ENCODE peak calls at places on chromosomes 6 and 20, in four cellular contexts. E is CD4-positive, alpha-beta T cell; W is OCI-LY7; Q is psoas muscle. Y is an unnamed sample.

GRCh38 chr20:3755814-3756480 is 11.6 kb downstream of the ADISSP start:
- DNase-seq in E (no peak), W (no peak), Q (no peak), Y (no peak)

GRCh38 chr20:53900380-53900999 is 169.9 kb downstream of the BCAS1 start:
- DNase-seq in E (no peak), W (no peak), Q (no peak), Y (no peak)

GRCh38 chr6:105178110-105178509 is 1.7 kb downstream of the POPDC3 start:
- DNase-seq in E (no peak), W (no peak), Q (no peak), Y (no peak)

GRCh38 chr20:25299801-25300200 is 51.9 kb downstream of the PYGB start:
- DNase-seq in E (no peak), W (no peak), Q (no peak), Y (no peak)

GRCh38 chr20:43658068-43658722 is 8.7 kb upstream of the MYBL2 start:
- DNase-seq in E (no peak), W (no peak), Q (no peak), Y (no peak)

GRCh38 chr6:13814938-13815575 is 700 bp upstream of the MCUR1 start:
- DNase-seq in E (no peak), W (peak; percentile 76), Q (no peak), Y (no peak)

GRCh38 chr20:32316667-32317066 is 39.2 kb downstream of the KIF3B start:
- DNase-seq in E (no peak), W (no peak), Q (no peak), Y (no peak)

GRCh38 chr20:32476684-32477593 is 108.2 kb downstream of the NOL4L start:
- DNase-seq in E (no peak), W (no peak), Q (peak; percentile 38), Y (no peak)

GRCh38 chr20:50189681-50190250 is 864 bp upstream of the CEBPB start:
- DNase-seq in E (peak; percentile 31), W (peak; percentile 55), Q (peak; percentile 78), Y (no peak)

GRCh38 chr20:44702776-44703175 is 12.4 kb upstream of the CCN5 start:
- DNase-seq in E (no peak), W (peak; percentile 48), Q (peak; percentile 94), Y (peak; percentile 53)

DNA sequence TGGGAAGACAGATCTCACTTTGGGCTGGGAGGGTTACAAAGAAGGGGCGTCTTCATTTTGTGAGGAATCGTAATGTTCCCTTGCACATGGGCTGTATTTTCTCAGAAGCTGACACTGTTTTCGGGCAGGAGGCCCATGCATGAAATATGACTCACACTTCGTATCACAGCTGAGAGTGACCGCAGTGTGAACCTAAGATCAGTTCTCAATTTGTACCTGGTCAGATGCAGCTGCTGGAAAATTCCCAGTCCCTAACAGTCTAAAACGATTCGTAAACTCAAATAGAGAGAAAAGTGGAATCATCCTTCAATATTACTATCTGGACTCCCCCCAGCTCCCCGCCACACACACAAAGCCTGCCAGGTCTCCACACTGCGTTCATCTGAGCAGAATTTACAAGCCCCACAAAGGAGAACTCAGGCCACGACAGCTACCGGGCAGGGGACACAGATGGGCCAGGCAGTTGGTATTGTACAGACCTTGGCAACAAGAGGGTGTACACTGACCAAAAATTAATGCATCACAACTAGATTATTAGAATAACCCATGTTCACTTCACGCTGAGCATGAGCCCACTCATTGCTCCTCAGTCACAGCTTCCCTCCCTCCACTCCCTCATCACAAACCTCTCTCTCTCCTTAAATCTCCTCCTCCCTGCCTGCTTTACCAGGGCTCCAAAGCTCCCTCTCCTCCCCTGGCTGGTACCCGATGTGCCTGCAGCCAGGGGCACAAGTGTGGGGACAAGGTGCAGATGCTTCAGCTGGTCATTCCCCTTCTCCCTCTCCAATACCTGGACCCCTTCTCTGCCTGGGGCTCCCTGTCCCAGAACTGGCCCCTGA is 488.4 kb downstream of the PREX1 start:
- DNase-seq in E (no peak), W (no peak), Q (no peak), Y (no peak)
- H3K27ac ChIP-seq in E (no peak overlapping the region), W (no peak overlapping the region), Q (no peak overlapping the region), Y (no peak overlapping the region)

GRCh38 chr6:155850408-155850841 is 394.8 kb upstream of the NOX3 start:
- DNase-seq in E (no peak), W (no peak), Q (no peak), Y (no peak)
- H3K27ac ChIP-seq in E (no peak overlapping the region), W (no peak overlapping the region), Q (no peak overlapping the region), Y (no peak overlapping the region)

GRCh38 chr20:34976286-34976685 is 20.6 kb downstream of the MYH7B start:
- DNase-seq in E (no peak), W (no peak), Q (no peak), Y (no peak)
- H3K27ac ChIP-seq in E (no peak overlapping the region), W (no peak overlapping the region), Q (peak overlapping the region; percentile 71), Y (no peak overlapping the region)

GRCh38 chr6:136980070-136980469 is 58.0 kb downstream of the SLC35D3 start:
- DNase-seq in E (no peak), W (no peak), Q (no peak), Y (no peak)

GRCh38 chr6:136971609-136972008 is 49.5 kb downstream of the SLC35D3 start:
- DNase-seq in E (no peak), W (no peak), Q (no peak), Y (no peak)

GRCh38 chr6:136977075-136977474 is 55.0 kb downstream of the SLC35D3 start:
- DNase-seq in E (no peak), W (no peak), Q (no peak), Y (no peak)

GRCh38 chr6:136979206-136979605 is 57.1 kb downstream of the SLC35D3 start:
- DNase-seq in E (no peak), W (no peak), Q (no peak), Y (no peak)

GRCh38 chr6:136975089-136975715 is 53.1 kb downstream of the SLC35D3 start:
- DNase-seq in E (no peak), W (peak; percentile 27), Q (no peak), Y (no peak)
- H3K27ac ChIP-seq in E (no peak overlapping the region), W (no peak overlapping the region), Q (no peak overlapping the region), Y (no peak overlapping the region)

Y was measured in substantia nigra.